ENCODE peak calls at places on chromosome 17, in nine cellular contexts. G is activated CD4-positive, alpha-beta T cell treated with anti-CD3 and anti-CD28 coated beads, Interleukin-2, amount 50 U/mL, for 48 hours; L is mucosa of descending colon; I is glomerular endothelial cell; Y is RPMI7951; Q is T follicular helper cell; F is caudate nucleus; H is small intestine; D is GM20000. N is an unnamed sample.

GRCh38 chr17:45940826-45941225 is 46.5 kb downstream of the MAPT start:
- DNase-seq in Y (no peak), I (no peak), D (no peak), L (no peak), Q (no peak), G (no peak), H (no peak), F (peak), N (no peak)

GRCh38 chr17:63477471-63478440 is 895 bp downstream of the ACE start:
- DNase-seq in D (peak), G (peak), H (peak), I (no peak), Y (no peak), Q (no peak), L (peak), F (no peak), N (no peak)

GRCh38 chr17:75047398-75048098 is 523 bp downstream of the KCTD2 start:
- DNase-seq in G (peak), F (peak), H (peak), Q (no peak), L (peak), Y (no peak), D (peak), I (no peak), N (no peak)

GRCh38 chr17:38455288-38455915 is 27.1 kb downstream of the ARHGAP23 start:
- DNase-seq in F (no peak), G (no peak), H (no peak), D (no peak), Q (no peak), L (no peak), Y (no peak), I (no peak), N (no peak)

GRCh38 chr17:73196500-73196899 is 3.6 kb downstream of the COG1 start:
- DNase-seq in Q (no peak), H (peak), L (peak), D (no peak), F (no peak), G (no peak), Y (peak), I (no peak), N (peak)

GRCh38 chr17:59547131-59547915 is 18.1 kb upstream of the DHX40 start:
- DNase-seq in D (no peak), I (no peak), H (no peak), L (no peak), Q (no peak), Y (no peak), G (no peak), F (no peak), N (no peak)

GRCh38 chr17:76033139-76033538 is 6.0 kb upstream of the EVPL start:
- DNase-seq in G (no peak), D (no peak), I (no peak), Y (no peak), F (no peak), H (no peak), L (no peak), Q (no peak), N (no peak)

GRCh38 chr17:48873212-48873611 is 19.4 kb upstream of the ATP5MC1 start:
- DNase-seq in H (peak), L (peak), G (no peak), I (no peak), Y (no peak), D (no peak), F (no peak), Q (no peak), N (no peak)

GRCh38 chr17:73711184-73711583 is 66.9 kb upstream of the SDK2 start:
- DNase-seq in Q (no peak), I (no peak), H (no peak), G (no peak), D (no peak), F (no peak), L (no peak), Y (no peak), N (no peak)

GRCh38 chr17:20010886-20011402 is 1.8 kb downstream of the SPECC1 start:
- DNase-seq in G (no peak), Y (no peak), F (no peak), D (no peak), Q (no peak), L (no peak), I (no peak), H (no peak), N (no peak)

GRCh38 chr17:7774037-7774659 is 56.6 kb downstream of the DNAH2 start:
- DNase-seq in Y (peak), I (no peak), Q (no peak), F (no peak), H (peak), D (no peak), L (no peak), G (no peak), N (no peak)

GRCh38 chr17:68570531-68570930 is 30.6 kb downstream of the FAM20A start:
- DNase-seq in L (no peak), H (no peak), D (no peak), G (no peak), F (no peak), Q (no peak), Y (no peak), I (no peak), N (no peak)

GRCh38 chr17:74766413-74766812 is 9.7 kb downstream of the NAT9 start:
- DNase-seq in H (no peak), L (no peak), Q (no peak), Y (no peak), G (no peak), F (no peak), I (no peak), D (no peak), N (no peak)

GRCh38 chr17:50364715-50365114 is 8.3 kb downstream of the MRPL27 start:
- DNase-seq in F (no peak), I (no peak), G (no peak), Y (no peak), H (no peak), D (no peak), Q (no peak), L (no peak), N (no peak)

GRCh38 chr17:27565874-27566672 is 64.9 kb upstream of the LGALS9 start:
- DNase-seq in Y (no peak), G (peak), F (no peak), H (no peak), D (no peak), I (no peak), Q (no peak), L (no peak), N (no peak)

GRCh38 chr17:81959362-81960129 is 1.4 kb downstream of the NOTUM start:
- DNase-seq in F (peak), Y (peak), D (peak), Q (peak), G (peak), H (peak), I (no peak), L (peak), N (peak)

GRCh38 chr17:55005520-55005919 is 37.0 kb downstream of the STXBP4 start:
- DNase-seq in F (no peak), Q (no peak), Y (peak), I (peak), H (peak), D (peak), L (no peak), G (no peak), N (no peak)

GRCh38 chr17:42118545-42118944 is 2.6 kb downstream of the KAT2A start:
- DNase-seq in Y (no peak), F (no peak), L (no peak), G (peak), I (no peak), Q (peak), H (peak), D (peak), N (no peak)

GRCh38 chr17:35293151-35293837 is 50.4 kb downstream of the SLFN5 start:
- DNase-seq in Q (no peak), I (no peak), L (no peak), D (no peak), H (no peak), F (no peak), Y (no peak), G (no peak), N (no peak)

GRCh38 chr17:6231886-6232767 is 161.9 kb downstream of the WSCD1 start:
- DNase-seq in D (no peak), G (no peak), L (no peak), F (no peak), Y (peak), Q (no peak), I (no peak), H (no peak), N (no peak)

GRCh38 chr17:81043725-81044427 is 8.9 kb downstream of the BAIAP2 start:
- DNase-seq in G (no peak), F (no peak), I (no peak), Y (peak), D (no peak), Q (no peak), L (no peak), H (no peak), N (no peak)

GRCh38 chr17:238071-238963 is 56.9 kb upstream of the DOC2B start:
- DNase-seq in I (no peak), Y (no peak), H (no peak), L (no peak), D (no peak), Q (no peak), G (no peak), F (no peak), N (no peak)

GRCh38 chr17:57861000-57861736 is 11.3 kb upstream of the MRPS23 start:
- DNase-seq in L (peak), F (no peak), D (no peak), Q (no peak), I (no peak), H (peak), Y (peak), G (peak), N (no peak)

N was measured in frontal cortex.